ENCODE peak calls at places on chromosome 5, in six cellular contexts. I, Y, G, D, E and A are unnamed samples.

GRCh38 chr5:32852535-32852934 is 141.4 kb downstream of the NPR3 start:
- DNase-seq in Y (no peak), D (no peak), I (peak), E (no peak), G (no peak), A (peak)

GRCh38 chr5:55324006-55324405 is 16.2 kb downstream of the MTREX start:
- DNase-seq in D (no peak), I (no peak), G (no peak), Y (no peak), E (no peak), A (no peak)

GRCh38 chr5:54315736-54316135 is 5.4 kb upstream of the ARL15 start:
- DNase-seq in I (no peak), G (no peak), Y (no peak), D (no peak), E (no peak), A (no peak)

GRCh38 chr5:120615967-120616645 is 152.0 kb downstream of the PRR16 start:
- DNase-seq in D (no peak), I (peak), E (no peak), Y (no peak), G (no peak), A (no peak)

GRCh38 chr5:14665949-14666741 is 1.6 kb downstream of the OTULIN start:
- DNase-seq in I (peak), E (no peak), G (peak), Y (no peak), D (no peak), A (no peak)

GRCh38 chr5:32027717-32028321 is 146.3 kb downstream of the GOLPH3 start:
- DNase-seq in I (peak), D (peak), E (peak), G (peak), Y (peak), A (no peak)

GRCh38 chr5:172647341-172648007 is 6.4 kb downstream of the NEURL1B start:
- DNase-seq in I (no peak), E (no peak), Y (no peak), G (no peak), D (no peak), A (no peak)

GRCh38 chr5:148897842-148898241 is 71.4 kb downstream of the ADRB2 start:
- DNase-seq in Y (no peak), D (no peak), G (no peak), E (no peak), I (no peak), A (no peak)

GRCh38 chr5:19837536-19838179 is 150.3 kb downstream of the CDH18 start:
- DNase-seq in D (no peak), E (no peak), G (no peak), I (peak), Y (no peak), A (no peak)

GRCh38 chr5:109105631-109106267 is 304.0 kb downstream of the PJA2 start:
- DNase-seq in G (no peak), Y (no peak), I (peak), D (no peak), E (no peak), A (no peak)
- H3K4me3 ChIP-seq in G (no peak), Y (no peak), I (no peak), D (no peak), E (no peak), A (no peak)

GRCh38 chr5:3844266-3844665 is 248.6 kb downstream of the IRX1 start:
- DNase-seq in D (no peak), E (no peak), I (no peak), Y (no peak), G (no peak), A (no peak)
- H3K27ac ChIP-seq in D (no peak), E (no peak), I (no peak), Y (no peak), G (no peak), A (no peak)

DNA sequence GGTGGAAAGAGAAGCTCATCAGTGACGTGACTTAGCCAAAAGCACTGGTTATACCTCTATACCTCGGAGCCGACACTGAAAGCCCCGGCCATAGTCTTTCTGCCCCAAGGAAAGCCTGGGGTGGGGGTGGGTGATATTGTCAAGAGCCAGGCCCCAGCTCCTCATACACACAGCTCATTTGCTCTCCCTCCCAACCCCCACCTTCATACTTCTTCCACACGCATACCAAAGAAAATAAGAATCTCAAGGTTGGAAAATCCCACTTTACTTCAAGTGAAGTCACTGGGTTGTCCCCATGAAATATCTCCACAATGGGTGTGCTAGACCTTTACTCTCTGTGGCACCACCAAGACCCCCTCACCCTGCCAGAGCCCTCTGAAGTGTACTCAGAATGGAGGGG is 27.1 kb upstream of the MGAT1 start:
- DNase-seq in Y (no peak), D (no peak), I (no peak), G (no peak), E (no peak), A (no peak)
- H3K4me3 ChIP-seq in Y (no peak), D (no peak), I (peak), G (no peak), E (peak), A (peak)

GRCh38 chr5:142404046-142404477 is 79.2 kb upstream of the SPRY4 start:
- DNase-seq in G (no peak), I (no peak), E (no peak), D (no peak), Y (no peak), A (no peak)
- H3K27ac ChIP-seq in G (peak), I (no peak), E (no peak), D (no peak), Y (no peak), A (no peak)

GRCh38 chr5:138273834-138274188 is 610 bp downstream of the GFRA3 start:
- DNase-seq in I (no peak), Y (no peak), D (no peak), G (no peak), E (no peak), A (no peak)
- H3K4me3 ChIP-seq in I (peak), Y (no peak), D (no peak), G (peak), E (peak), A (no peak)

DNA sequence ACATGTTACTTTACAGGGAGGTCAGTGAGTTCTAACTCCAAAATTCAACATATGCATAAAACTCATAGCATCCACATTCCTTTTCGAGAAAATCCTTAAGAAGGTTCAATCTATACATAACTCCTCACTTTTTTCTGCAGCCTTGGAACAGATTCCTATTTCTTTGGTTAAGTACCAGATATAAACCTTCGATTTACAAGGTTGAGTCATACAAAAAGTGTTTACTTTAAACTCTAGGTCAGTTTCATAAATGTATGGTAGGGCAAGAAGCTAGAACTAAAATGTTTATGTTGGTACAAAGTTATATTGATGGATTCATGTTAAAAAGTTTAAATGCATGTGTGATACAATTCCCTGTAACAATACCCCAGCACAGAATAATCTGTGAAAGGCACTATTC is 19.4 kb downstream of the CDKN2AIPNL start:
- DNase-seq in Y (no peak), D (no peak), E (no peak), I (no peak), G (no peak), A (no peak)
- H3K27ac ChIP-seq in Y (no peak), D (no peak), E (no peak), I (no peak), G (no peak), A (no peak)

GRCh38 chr5:158805195-158805594 is 294.5 kb downstream of the EBF1 start:
- DNase-seq in D (no peak), I (no peak), G (no peak), E (no peak), Y (peak), A (no peak)
- H3K4me3 ChIP-seq in D (no peak), I (no peak), G (no peak), E (no peak), Y (no peak), A (no peak)